ENCODE peak calls at places on chromosome 22, in nine cellular contexts. P is islet precursor cell; C is stimulated activated CD4-positive, alpha-beta T cell treated with anti-CD3 and anti-CD28 coated beads, TNF-alpha, amount 100 ng/mL, for 1 hour; G is stimulated activated CD8-positive, alpha-beta memory T cell treated with anti-CD3 and anti-CD28 coated beads, Interleukin-7, amount 100 ng/mL, for 1 hour; V is HT1080; H is endodermal cell; O is ELR; Q is WTC11; Y is AG08396. D is an unnamed sample.

GRCh38 chr22:46067159-46068111 is 82.9 kb upstream of the PPARA start:
- DNase-seq in O (peak), Y (no peak), H (no peak), C (no peak), V (peak), Q (peak), P (no peak), G (no peak), D (peak)

GRCh38 chr22:40818192-40818746 is 877 bp downstream of the SLC25A17 start:
- DNase-seq in G (no peak), P (no peak), H (no peak), O (no peak), C (no peak), Y (no peak), Q (no peak), V (no peak), D (no peak)

GRCh38 chr22:24247564-24248344 is 2.9 kb upstream of the GGT5 start:
- DNase-seq in O (peak), Q (peak), H (peak), P (peak), G (no peak), Y (peak), V (peak), C (peak), D (peak)

GRCh38 chr22:11629661-11630385 is 3898.2 kb upstream of the OR11H1 start:
- DNase-seq in Q (no peak), V (no peak), O (no peak), H (no peak), P (no peak), G (no peak), Y (peak), C (no peak), D (no peak)

GRCh38 chr22:30041475-30041874 is 38.8 kb upstream of the HORMAD2 start:
- DNase-seq in V (no peak), Y (no peak), Q (no peak), H (peak), P (peak), O (no peak), G (no peak), C (no peak), D (no peak)

GRCh38 chr22:47563406-47564157 is 801.1 kb downstream of the TBC1D22A start:
- DNase-seq in H (no peak), C (no peak), O (no peak), Q (no peak), G (no peak), P (peak), V (no peak), Y (no peak), D (no peak)

GRCh38 chr22:23564276-23564675 is 15.8 kb downstream of the IGLL1 start:
- DNase-seq in O (no peak), H (no peak), Q (no peak), P (no peak), Y (no peak), C (no peak), V (no peak), G (no peak), D (no peak)

GRCh38 chr22:36928181-36928580 is 14.8 kb downstream of the CSF2RB start:
- DNase-seq in C (no peak), P (no peak), V (no peak), Q (no peak), G (no peak), O (no peak), H (peak), Y (no peak), D (no peak)

GRCh38 chr22:24763872-24764485 is 10.5 kb downstream of the PIWIL3 start:
- DNase-seq in P (no peak), O (no peak), H (peak), G (no peak), C (no peak), Q (peak), Y (no peak), V (no peak), D (no peak)

GRCh38 chr22:23397008-23397617 is 183.0 kb downstream of the IGLL1 start:
- DNase-seq in H (no peak), C (no peak), V (no peak), Y (no peak), G (no peak), O (no peak), Q (peak), P (no peak), D (no peak)

GRCh38 chr22:40385041-40385782 is 14.8 kb downstream of the SGSM3 start:
- DNase-seq in C (no peak), V (no peak), O (no peak), H (no peak), G (no peak), Y (no peak), P (no peak), Q (no peak), D (no peak)

GRCh38 chr22:41245917-41246499 is 5.3 kb upstream of the CHADL start:
- DNase-seq in V (no peak), P (no peak), H (peak), Q (peak), Y (no peak), C (no peak), G (no peak), O (no peak), D (no peak)

GRCh38 chr22:38180841-38181452 is 683 bp downstream of the PLA2G6 start:
- DNase-seq in G (no peak), Q (no peak), H (peak), C (no peak), Y (no peak), V (no peak), O (peak), P (peak), D (peak)

GRCh38 chr22:22849640-22850610 is 37.7 kb upstream of the IGLL5 start:
- DNase-seq in Y (no peak), G (no peak), O (no peak), C (no peak), H (no peak), P (no peak), Q (no peak), V (no peak), D (no peak)

GRCh38 chr22:21826204-21826603 is 41.2 kb downstream of the MAPK1 start:
- DNase-seq in O (no peak), Y (no peak), V (no peak), Q (no peak), P (no peak), G (no peak), C (no peak), H (no peak), D (no peak)

GRCh38 chr22:47854226-47854625 is 1091.8 kb downstream of the TBC1D22A start:
- DNase-seq in P (no peak), H (no peak), V (no peak), Q (no peak), G (no peak), O (no peak), Y (no peak), C (no peak), D (no peak)

GRCh38 chr22:48742191-48742555 is 1085.5 kb downstream of the BRD1 start:
- DNase-seq in C (no peak), Y (no peak), Q (no peak), V (no peak), G (no peak), O (no peak), P (no peak), H (no peak), D (no peak)

GRCh38 chr22:41021655-41022454 is 70.5 kb upstream of the EP300 start:
- DNase-seq in C (peak), P (peak), V (no peak), Q (peak), G (peak), H (peak), O (peak), Y (peak), D (peak)

GRCh38 chr22:50529416-50530279 is at the start of gene TYMP:
- DNase-seq in H (peak), V (no peak), P (peak), Y (peak), O (peak), C (peak), G (no peak), Q (no peak), D (peak)

GRCh38 chr22:45574069-45574703 is 71.5 kb downstream of the FBLN1 start:
- DNase-seq in G (no peak), Q (no peak), H (no peak), O (no peak), C (no peak), P (no peak), Y (no peak), V (no peak), D (no peak)

GRCh38 chr22:35684270-35684700 is 33.4 kb upstream of the APOL5 start:
- DNase-seq in O (peak), G (no peak), P (no peak), V (peak), Y (peak), C (no peak), H (peak), Q (peak), D (peak)

GRCh38 chr22:23070418-23071162 is at the start of gene GNAZ:
- DNase-seq in Y (no peak), H (peak), G (no peak), P (peak), Q (peak), C (peak), V (no peak), O (peak), D (peak)

GRCh38 chr22:26825960-26826359 is 168.6 kb downstream of the MIAT start:
- DNase-seq in V (no peak), C (no peak), H (no peak), Y (no peak), Q (no peak), P (no peak), G (no peak), O (no peak), D (no peak)

GRCh38 chr22:26702906-26703830 is 45.8 kb downstream of the MIAT start:
- DNase-seq in P (no peak), H (no peak), V (no peak), G (no peak), O (peak), C (no peak), Q (no peak), Y (no peak), D (peak)

GRCh38 chr22:41636467-41636866 is 15.4 kb downstream of the XRCC6 start:
- DNase-seq in P (no peak), Q (no peak), O (peak), Y (peak), G (no peak), H (no peak), V (peak), C (no peak), D (peak)

GRCh38 chr22:33684059-33684458 is 236.2 kb downstream of the LARGE1 start:
- DNase-seq in Y (no peak), H (no peak), Q (no peak), C (no peak), O (no peak), P (no peak), V (no peak), G (no peak), D (no peak)

GRCh38 chr22:43854786-43855271 is 7.5 kb downstream of the SULT4A1 start:
- DNase-seq in Q (no peak), G (no peak), P (no peak), C (no peak), Y (no peak), H (peak), V (no peak), O (no peak), D (no peak)

GRCh38 chr22:18042685-18043084 is 18.3 kb upstream of the MICAL3 start:
- DNase-seq in Q (no peak), P (no peak), Y (no peak), C (no peak), G (no peak), O (peak), V (no peak), H (no peak), D (peak)

GRCh38 chr22:49721211-49721763 is 106.4 kb downstream of the BRD1 start:
- DNase-seq in V (no peak), Q (no peak), P (peak), C (no peak), H (no peak), G (no peak), O (no peak), Y (no peak), D (no peak)